ENCODE peak calls at places on chromosome 1, in seven cellular contexts. One of them, this sample, is unnamed.
A peak's percentile ranks its signal among the peaks of the same experiment; 100 is the strongest.

GRCh38 chr1:115098979-115099692 is 9.8 kb upstream of the TSPAN2 start:
- DNase-seq in activated T-helper 1 cell treated with anti-CD3 and anti-CD28 coated beads, Interleukin-2, amount 50 U/mL, for 16 hours: peak; percentile 39
- DNase-seq in GF-D8: peak; percentile 73
- DNase-seq in HFF-Myc: no peak
- DNase-seq in ELF-1: no peak
- DNase-seq in HCT116: no peak
- DNase-seq in globus pallidus: no peak
- DNase-seq in this sample: no peak

GRCh38 chr1:220685879-220686278 is 4.3 kb upstream of the C1orf115 start:
- DNase-seq in activated T-helper 1 cell treated with anti-CD3 and anti-CD28 coated beads, Interleukin-2, amount 50 U/mL, for 16 hours: no peak
- DNase-seq in GF-D8: no peak
- DNase-seq in HFF-Myc: no peak
- DNase-seq in ELF-1: no peak
- DNase-seq in HCT116: peak; percentile 29
- DNase-seq in globus pallidus: no peak
- DNase-seq in this sample: no peak

GRCh38 chr1:51294566-51295184 is 35.7 kb downstream of the TTC39A start:
- DNase-seq in activated T-helper 1 cell treated with anti-CD3 and anti-CD28 coated beads, Interleukin-2, amount 50 U/mL, for 16 hours: no peak
- DNase-seq in GF-D8: no peak
- DNase-seq in HFF-Myc: no peak
- DNase-seq in ELF-1: no peak
- DNase-seq in HCT116: no peak
- DNase-seq in globus pallidus: no peak
- DNase-seq in this sample: no peak

GRCh38 chr1:82449671-82450070 is 648.9 kb downstream of the ADGRL2 start:
- DNase-seq in activated T-helper 1 cell treated with anti-CD3 and anti-CD28 coated beads, Interleukin-2, amount 50 U/mL, for 16 hours: no peak
- DNase-seq in GF-D8: no peak
- DNase-seq in HFF-Myc: no peak
- DNase-seq in ELF-1: no peak
- DNase-seq in HCT116: no peak
- DNase-seq in globus pallidus: no peak
- DNase-seq in this sample: no peak

GRCh38 chr1:2466834-2467554 is 9.1 kb upstream of the PLCH2 start:
- DNase-seq in activated T-helper 1 cell treated with anti-CD3 and anti-CD28 coated beads, Interleukin-2, amount 50 U/mL, for 16 hours: peak; percentile 5
- DNase-seq in GF-D8: no peak
- DNase-seq in HFF-Myc: no peak
- DNase-seq in ELF-1: peak; percentile 45
- DNase-seq in HCT116: no peak
- DNase-seq in globus pallidus: no peak
- DNase-seq in this sample: no peak

GRCh38 chr1:198624648-198624980 is 14.2 kb upstream of the PTPRC start:
- DNase-seq in activated T-helper 1 cell treated with anti-CD3 and anti-CD28 coated beads, Interleukin-2, amount 50 U/mL, for 16 hours: no peak
- DNase-seq in GF-D8: no peak
- DNase-seq in HFF-Myc: no peak
- DNase-seq in ELF-1: no peak
- DNase-seq in HCT116: no peak
- DNase-seq in globus pallidus: no peak
- DNase-seq in this sample: no peak

GRCh38 chr1:41399148-41399795 is 38.0 kb downstream of the FOXO6 start:
- DNase-seq in activated T-helper 1 cell treated with anti-CD3 and anti-CD28 coated beads, Interleukin-2, amount 50 U/mL, for 16 hours: no peak
- DNase-seq in GF-D8: no peak
- DNase-seq in HFF-Myc: no peak
- DNase-seq in ELF-1: no peak
- DNase-seq in HCT116: no peak
- DNase-seq in globus pallidus: peak; percentile 41
- DNase-seq in this sample: no peak

GRCh38 chr1:227037121-227037520 is 97.0 kb downstream of the COQ8A start:
- DNase-seq in activated T-helper 1 cell treated with anti-CD3 and anti-CD28 coated beads, Interleukin-2, amount 50 U/mL, for 16 hours: no peak
- DNase-seq in GF-D8: no peak
- DNase-seq in HFF-Myc: no peak
- DNase-seq in ELF-1: no peak
- DNase-seq in HCT116: no peak
- DNase-seq in globus pallidus: no peak
- DNase-seq in this sample: no peak

GRCh38 chr1:155978325-155978972 is at the start of gene ARHGEF2:
- DNase-seq in activated T-helper 1 cell treated with anti-CD3 and anti-CD28 coated beads, Interleukin-2, amount 50 U/mL, for 16 hours: peak; percentile 66
- DNase-seq in GF-D8: peak; percentile 79
- DNase-seq in HFF-Myc: no peak
- DNase-seq in ELF-1: peak; percentile 91
- DNase-seq in HCT116: no peak
- DNase-seq in globus pallidus: peak; percentile 77
- DNase-seq in this sample: peak; percentile 85

This sample was measured in iPS DF 19.7.